ENCODE peak calls at places on chromosomes 7 and 10, in four cellular contexts. E is mesothelial cell of epicardium, B is GM13976, P is fibroblast of pulmonary artery. C is an unnamed sample.
A peak's percentile ranks its signal among the peaks of the same experiment; 100 is the strongest.

GRCh38 chr10:17125316-17125715 is 4.3 kb downstream of the CUBN start:
- DNase-seq in E (no peak), B (no peak), P (no peak), C (no peak)

GRCh38 chr10:123974406-123974805 is 82.8 kb upstream of the CPXM2 start:
- DNase-seq in E (no peak), B (no peak), P (peak; percentile 55), C (peak; percentile 72)

GRCh38 chr7:106092204-106092603 is 19.9 kb downstream of the SYPL1 start:
- DNase-seq in E (no peak), B (no peak), P (no peak), C (no peak)

GRCh38 chr7:38429057-38429456 is 155.6 kb upstream of the TARP start:
- DNase-seq in E (no peak), B (no peak), P (no peak), C (no peak)

GRCh38 chr10:30172663-30173062 is 113.3 kb upstream of the JCAD start:
- DNase-seq in E (no peak), B (no peak), P (no peak), C (no peak)

GRCh38 chr10:42979730-42980467 is 97.0 kb upstream of the RET start:
- DNase-seq in E (peak; percentile 5), B (no peak), P (no peak), C (no peak)

GRCh38 chr7:55252386-55252785 is 112.8 kb upstream of the LANCL2 start:
- DNase-seq in E (no peak), B (no peak), P (no peak), C (no peak)

GRCh38 chr10:91642831-91643692 is 10.2 kb upstream of the PPP1R3C start:
- DNase-seq in E (no peak), B (no peak), P (no peak), C (no peak)

GRCh38 chr10:17249820-17250219 is 21.8 kb downstream of the VIM start:
- DNase-seq in E (no peak), B (no peak), P (peak; percentile 60), C (peak; percentile 53)